ENCODE peak calls at places on chromosomes 7 and 10, in four cellular contexts. H is uterus; A is CD4-positive, CD25-positive, alpha-beta regulatory T cell; C is lower lobe of right lung. V is an unnamed sample.

GRCh38 chr7:107446531-107446930 is 23.3 kb upstream of the GPR22 start:
- DNase-seq in H (no peak), A (no peak), C (no peak), V (no peak)

GRCh38 chr7:151206914-151207313 is 3.4 kb downstream of the H2BK1 start:
- DNase-seq in H (no peak), A (peak; percentile 24), C (no peak), V (no peak)

GRCh38 chr7:39406464-39406863 is 159.7 kb upstream of the YAE1 start:
- DNase-seq in H (no peak), A (no peak), C (no peak), V (no peak)

GRCh38 chr7:136869006-136869961 is 832 bp downstream of the CHRM2 start:
- DNase-seq in H (no peak), A (no peak), C (peak; percentile 44), V (no peak)

GRCh38 chr7:3037259-3037658 is 6.4 kb downstream of the CARD11 start:
- DNase-seq in H (no peak), A (no peak), C (no peak), V (no peak)

GRCh38 chr7:4025694-4026615 is 656.1 kb upstream of the FOXK1 start:
- DNase-seq in H (no peak), A (no peak), C (no peak), V (no peak)

GRCh38 chr10:124087672-124088634 is 5.4 kb downstream of the CHST15 start:
- DNase-seq in H (no peak), A (no peak), C (peak; percentile 88), V (peak; percentile 55)

GRCh38 chr7:149741629-149742028 is 31.8 kb downstream of the ZNF467 start:
- DNase-seq in H (no peak), A (no peak), C (peak; percentile 39), V (peak; percentile 68)

GRCh38 chr7:44761207-44762161 is 12.8 kb downstream of the ZMIZ2 start:
- DNase-seq in H (peak; percentile 76), A (no peak), C (no peak), V (peak; percentile 56)

GRCh38 chr7:95323410-95324129 is 762 bp downstream of the PON1 start:
- DNase-seq in H (no peak), A (no peak), C (no peak), V (no peak)
- H3K4me3 ChIP-seq in H (no peak overlapping the region), A (no peak overlapping the region), C (no peak overlapping the region), V (no peak overlapping the region)

GRCh38 chr10:19920075-19920726 is 104.0 kb downstream of the PLXDC2 start:
- DNase-seq in H (no peak), A (no peak), C (no peak), V (no peak)

GRCh38 chr10:19921300-19922140 is 105.3 kb downstream of the PLXDC2 start:
- DNase-seq in H (no peak), A (no peak), C (no peak), V (no peak)

GRCh38 chr10:19929466-19930140 is 113.4 kb downstream of the PLXDC2 start:
- DNase-seq in H (peak; percentile 16), A (no peak), C (no peak), V (no peak)

GRCh38 chr10:19922236-19922963 is 106.2 kb downstream of the PLXDC2 start:
- DNase-seq in H (peak; percentile 46), A (no peak), C (no peak), V (peak; percentile 43)

DNA sequence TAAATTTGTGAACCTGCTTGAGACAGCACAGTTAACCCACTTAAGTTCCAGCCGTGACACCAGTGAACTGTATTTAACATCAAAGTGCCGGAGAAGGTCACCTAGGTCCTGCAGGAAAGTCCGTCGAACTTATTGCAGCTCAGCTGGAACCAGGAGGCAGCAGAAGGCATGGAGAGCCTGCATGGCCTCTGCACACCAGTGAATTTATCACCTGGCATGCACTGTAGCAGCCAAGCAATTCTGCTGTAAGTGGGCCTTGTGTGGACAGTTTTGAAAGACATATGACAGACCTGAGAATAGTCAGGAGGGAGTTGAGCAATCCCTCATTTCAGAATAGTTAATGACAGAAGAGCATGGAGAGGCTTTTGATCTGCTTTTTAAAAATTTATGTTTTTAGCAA is 108.8 kb downstream of the PLXDC2 start:
- DNase-seq in H (no peak), A (no peak), C (no peak), V (no peak)
- H3K4me1 ChIP-seq in H (peaks cover 11% of the 10 kb centered on the region), A (no peaks in the 10 kb centered on the region), C (peaks cover 34% of the 10 kb centered on the region), V (no peaks in the 10 kb centered on the region)

GRCh38 chr10:5810235-5810634 is 3.0 kb downstream of the GDI2 start:
- DNase-seq in H (no peak), A (no peak), C (no peak), V (no peak)

GRCh38 chr10:5806745-5807144 is 6.5 kb downstream of the GDI2 start:
- DNase-seq in H (no peak), A (no peak), C (no peak), V (no peak)

GRCh38 chr10:5812283-5813090 is 747 bp downstream of the GDI2 start:
- DNase-seq in H (peak; percentile 52), A (no peak), C (peak; percentile 72), V (peak; percentile 48)

GRCh38 chr10:5811387-5811821 is 1.8 kb downstream of the GDI2 start:
- DNase-seq in H (no peak), A (no peak), C (no peak), V (no peak)

GRCh38 chr10:5809541-5810154 is 3.6 kb downstream of the GDI2 start:
- DNase-seq in H (no peak), A (peak; percentile 38), C (no peak), V (no peak)
- H3K27ac ChIP-seq in H (no peak overlapping the region), A (peak overlapping the region; percentile 97), C (no peak overlapping the region), V (no peak overlapping the region)

GRCh38 chr10:1712314-1712713 is 25.0 kb downstream of the ADARB2 start:
- DNase-seq in H (no peak), A (no peak), C (no peak), V (no peak)

GRCh38 chr10:1716839-1717238 is 20.5 kb downstream of the ADARB2 start:
- DNase-seq in H (no peak), A (no peak), C (no peak), V (no peak)

GRCh38 chr10:1712944-1713671 is 24.2 kb downstream of the ADARB2 start:
- DNase-seq in H (no peak), A (no peak), C (no peak), V (no peak)

DNA sequence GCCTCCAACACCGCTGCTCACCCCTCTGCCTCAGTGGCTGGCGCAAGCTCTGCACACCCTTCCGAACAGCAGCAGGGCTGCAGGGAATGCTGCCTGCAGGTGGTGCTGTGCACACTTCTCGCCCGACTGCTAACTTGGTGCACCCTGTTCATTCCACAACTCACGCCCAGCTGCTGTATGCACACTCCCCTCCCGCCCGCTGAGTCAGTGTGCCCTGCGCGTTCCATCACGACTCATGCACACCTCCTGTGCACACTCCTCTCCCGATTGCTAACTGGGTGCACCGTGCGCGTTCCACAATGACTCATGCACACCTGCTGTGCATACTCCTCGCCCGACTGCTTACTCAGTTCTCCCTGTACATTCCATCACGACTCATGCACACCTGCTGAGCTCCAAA is 21.5 kb downstream of the ADARB2 start:
- DNase-seq in H (no peak), A (no peak), C (no peak), V (peak; percentile 30)
- H3K4me3 ChIP-seq in H (no peak overlapping the region), A (no peak overlapping the region), C (no peak overlapping the region), V (no peak overlapping the region)

GRCh38 chr7:79455173-79455790 is 1.8 kb upstream of the MAGI2 start:
- DNase-seq in H (no peak), A (no peak), C (no peak), V (no peak)
- H3K4me1 ChIP-seq in H (peaks cover 8% of the 10 kb centered on the region), A (no peaks in the 10 kb centered on the region), C (peaks cover 8% of the 10 kb centered on the region), V (peaks cover 25% of the 10 kb centered on the region)

DNA sequence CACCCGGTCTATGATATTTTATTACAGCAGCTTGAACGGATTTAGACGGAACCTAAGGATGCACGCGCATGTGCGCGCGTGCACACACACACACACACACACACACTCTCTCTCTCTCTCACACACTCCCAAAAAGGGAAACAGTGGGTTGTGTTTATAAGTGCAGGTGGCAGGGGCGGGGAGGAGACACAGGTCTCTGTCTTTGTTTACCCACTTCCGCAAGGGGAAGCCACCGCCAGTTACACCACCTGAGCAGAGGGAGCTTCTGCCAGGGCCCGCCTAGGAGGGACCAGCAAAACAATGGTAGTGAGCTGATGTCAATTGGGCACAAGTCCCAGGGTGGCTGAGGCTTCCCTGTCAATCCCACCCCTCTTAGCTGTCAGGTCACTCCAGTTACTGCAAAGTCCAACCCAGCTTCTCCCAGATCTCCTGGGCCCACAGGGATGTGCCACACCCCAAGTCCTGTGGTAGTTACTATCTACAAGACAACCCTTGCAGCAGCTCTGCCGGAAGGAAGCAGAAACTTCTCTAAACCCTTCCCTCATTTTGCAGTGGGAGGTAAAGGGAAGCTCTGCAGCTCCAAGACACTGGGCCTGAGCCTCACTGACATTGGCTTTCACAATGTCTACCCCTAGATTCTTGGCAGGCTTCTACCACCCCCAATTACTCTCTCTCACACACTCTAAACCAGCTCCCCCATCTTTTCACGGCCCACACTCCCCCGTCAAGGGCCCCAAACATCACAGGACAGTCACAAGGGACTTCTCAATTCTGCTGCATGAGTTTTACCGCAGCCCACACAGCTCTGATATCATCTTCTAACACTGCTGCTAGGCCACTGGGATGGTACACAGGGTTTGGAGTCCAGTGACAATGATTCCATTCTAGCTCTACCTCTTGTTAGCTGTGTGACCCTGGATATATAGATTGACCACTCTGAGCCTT is 17.6 kb downstream of the ANXA11 start:
- DNase-seq in H (no peak), A (peak; percentile 92), C (peak; percentile 72), V (peak; percentile 43)
- H3K27ac ChIP-seq in H (no peak overlapping the region), A (peak overlapping the region; percentile 88), C (peak overlapping the region; percentile 61), V (no peak overlapping the region)

DNA sequence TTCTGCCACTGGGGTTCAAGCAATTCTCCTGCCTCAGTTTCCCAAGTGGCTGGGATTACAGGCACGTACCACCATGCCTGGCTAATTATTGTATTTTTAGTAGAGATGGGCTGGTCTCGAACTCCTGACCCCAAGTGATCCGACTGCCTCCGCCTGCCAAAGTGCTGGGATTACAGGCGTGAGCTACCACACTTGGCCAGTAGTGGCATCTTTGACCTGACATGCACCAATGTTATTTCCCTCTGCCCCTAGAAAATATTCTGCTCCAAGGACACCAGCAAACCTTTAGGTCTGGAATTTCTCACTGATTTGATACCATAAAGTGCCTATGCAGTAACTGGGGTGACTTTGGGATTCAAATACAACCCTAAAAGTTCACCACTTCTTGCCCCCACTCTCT is 179.4 kb downstream of the ARID5B start:
- DNase-seq in H (no peak), A (no peak), C (no peak), V (no peak)
- H3K4me3 ChIP-seq in H (no peak overlapping the region), A (peak overlapping the region; percentile 71), C (no peak overlapping the region), V (no peak overlapping the region)